ENCODE peak calls at places on chromosomes 7 and 10, in five cellular contexts. One of them, this sample, is unnamed.

GRCh38 chr10:119028900-119029612 is 458 bp upstream of the NANOS1 start:
- DNase-seq in KG1: peak
- DNase-seq in cardiac muscle cell: peak
- DNase-seq in left ventricle myocardium inferior: peak
- DNase-seq in amniotic stem cell: peak
- DNase-seq in this sample: peak

GRCh38 chr10:17287151-17287550 is 59.1 kb downstream of the VIM start:
- DNase-seq in left ventricle myocardium inferior: no peak
- DNase-seq in cardiac muscle cell: no peak
- DNase-seq in amniotic stem cell: no peak
- DNase-seq in KG1: no peak
- DNase-seq in this sample: no peak

GRCh38 chr10:133237241-133238065 is at the start of gene VENTX:
- DNase-seq in cardiac muscle cell: no peak
- DNase-seq in KG1: no peak
- DNase-seq in amniotic stem cell: no peak
- DNase-seq in left ventricle myocardium inferior: no peak
- DNase-seq in this sample: no peak

GRCh38 chr10:28219241-28219640 is 83.6 kb downstream of the MPP7 start:
- DNase-seq in amniotic stem cell: no peak
- DNase-seq in left ventricle myocardium inferior: no peak
- DNase-seq in cardiac muscle cell: no peak
- DNase-seq in KG1: no peak
- DNase-seq in this sample: no peak

GRCh38 chr7:91373401-91373800 is 109.2 kb downstream of the FZD1 start:
- DNase-seq in cardiac muscle cell: no peak
- DNase-seq in KG1: no peak
- DNase-seq in left ventricle myocardium inferior: no peak
- DNase-seq in amniotic stem cell: no peak
- DNase-seq in this sample: no peak

GRCh38 chr10:4851846-4852245 is 25.8 kb downstream of the AKR1E2 start:
- DNase-seq in left ventricle myocardium inferior: peak
- DNase-seq in amniotic stem cell: no peak
- DNase-seq in KG1: no peak
- DNase-seq in cardiac muscle cell: no peak
- DNase-seq in this sample: no peak

GRCh38 chr10:37707829-37708578 is 149.4 kb downstream of the ZNF248 start:
- DNase-seq in cardiac muscle cell: no peak
- DNase-seq in KG1: no peak
- DNase-seq in amniotic stem cell: no peak
- DNase-seq in left ventricle myocardium inferior: no peak
- DNase-seq in this sample: no peak

GRCh38 chr10:132454296-132455198 is 57.5 kb downstream of the PWWP2B start:
- DNase-seq in cardiac muscle cell: no peak
- DNase-seq in left ventricle myocardium inferior: no peak
- DNase-seq in KG1: no peak
- DNase-seq in amniotic stem cell: no peak
- DNase-seq in this sample: no peak

GRCh38 chr7:99971242-99971641 is 4.6 kb downstream of the AZGP1 start:
- DNase-seq in left ventricle myocardium inferior: no peak
- DNase-seq in KG1: no peak
- DNase-seq in amniotic stem cell: no peak
- DNase-seq in cardiac muscle cell: no peak
- DNase-seq in this sample: no peak

GRCh38 chr10:10421071-10421470 is 596.6 kb upstream of the CELF2 start:
- DNase-seq in KG1: no peak
- DNase-seq in cardiac muscle cell: no peak
- DNase-seq in left ventricle myocardium inferior: no peak
- DNase-seq in amniotic stem cell: no peak
- DNase-seq in this sample: no peak

GRCh38 chr10:72712136-72712535 is 20.2 kb downstream of the MCU start:
- DNase-seq in amniotic stem cell: no peak
- DNase-seq in KG1: no peak
- DNase-seq in left ventricle myocardium inferior: no peak
- DNase-seq in cardiac muscle cell: no peak
- DNase-seq in this sample: no peak

GRCh38 chr7:65006094-65006992 is at the start of gene ERV3-1:
- DNase-seq in left ventricle myocardium inferior: peak
- DNase-seq in KG1: peak
- DNase-seq in cardiac muscle cell: peak
- DNase-seq in amniotic stem cell: peak
- DNase-seq in this sample: peak

GRCh38 chr10:45416603-45417002 is 42.6 kb downstream of the ALOX5 start:
- DNase-seq in cardiac muscle cell: no peak
- DNase-seq in KG1: no peak
- DNase-seq in left ventricle myocardium inferior: no peak
- DNase-seq in amniotic stem cell: no peak
- DNase-seq in this sample: no peak

GRCh38 chr7:17560516-17560915 is 262.1 kb downstream of the AHR start:
- DNase-seq in amniotic stem cell: no peak
- DNase-seq in cardiac muscle cell: no peak
- DNase-seq in left ventricle myocardium inferior: no peak
- DNase-seq in KG1: no peak
- DNase-seq in this sample: no peak

GRCh38 chr7:112212516-112213036 is 6.1 kb downstream of the ZNF277 start:
- DNase-seq in cardiac muscle cell: peak
- DNase-seq in left ventricle myocardium inferior: no peak
- DNase-seq in KG1: no peak
- DNase-seq in amniotic stem cell: no peak
- DNase-seq in this sample: no peak

GRCh38 chr10:61836888-61837747 is 64.4 kb upstream of the ARID5B start:
- DNase-seq in amniotic stem cell: no peak
- DNase-seq in KG1: no peak
- DNase-seq in left ventricle myocardium inferior: no peak
- DNase-seq in cardiac muscle cell: no peak
- DNase-seq in this sample: no peak

GRCh38 chr7:20786421-20786778 is 286 bp downstream of the SP8 start:
- DNase-seq in cardiac muscle cell: no peak
- DNase-seq in KG1: no peak
- DNase-seq in left ventricle myocardium inferior: no peak
- DNase-seq in amniotic stem cell: no peak
- DNase-seq in this sample: no peak

GRCh38 chr7:959271-959670 is 4.8 kb upstream of the ADAP1 start:
- DNase-seq in left ventricle myocardium inferior: peak
- DNase-seq in KG1: no peak
- DNase-seq in amniotic stem cell: no peak
- DNase-seq in cardiac muscle cell: no peak
- DNase-seq in this sample: no peak

GRCh38 chr7:129862672-129863071 is 90.1 kb downstream of the UBE2H start:
- DNase-seq in KG1: no peak
- DNase-seq in left ventricle myocardium inferior: no peak
- DNase-seq in cardiac muscle cell: peak
- DNase-seq in amniotic stem cell: no peak
- DNase-seq in this sample: no peak

GRCh38 chr7:1844336-1844955 is 174.4 kb downstream of the ELFN1 start:
- DNase-seq in KG1: no peak
- DNase-seq in cardiac muscle cell: no peak
- DNase-seq in amniotic stem cell: no peak
- DNase-seq in left ventricle myocardium inferior: peak
- DNase-seq in this sample: no peak

GRCh38 chr10:125105856-125106255 is 54.5 kb downstream of the CTBP2 start:
- DNase-seq in amniotic stem cell: no peak
- DNase-seq in left ventricle myocardium inferior: no peak
- DNase-seq in cardiac muscle cell: no peak
- DNase-seq in KG1: no peak
- DNase-seq in this sample: no peak

GRCh38 chr7:41696323-41696916 is 6.5 kb downstream of the INHBA start:
- DNase-seq in amniotic stem cell: peak
- DNase-seq in KG1: peak
- DNase-seq in left ventricle myocardium inferior: peak
- DNase-seq in cardiac muscle cell: peak
- DNase-seq in this sample: peak

GRCh38 chr10:54985732-54986131 is 184.7 kb upstream of the PCDH15 start:
- DNase-seq in left ventricle myocardium inferior: no peak
- DNase-seq in KG1: no peak
- DNase-seq in amniotic stem cell: no peak
- DNase-seq in cardiac muscle cell: peak
- DNase-seq in this sample: no peak

GRCh38 chr7:12647364-12648219 is 39.8 kb upstream of the ARL4A start:
- DNase-seq in amniotic stem cell: peak
- DNase-seq in cardiac muscle cell: no peak
- DNase-seq in KG1: no peak
- DNase-seq in left ventricle myocardium inferior: no peak
- DNase-seq in this sample: no peak

GRCh38 chr10:119207713-119208552 is 562 bp downstream of the GRK5 start:
- DNase-seq in cardiac muscle cell: peak
- DNase-seq in amniotic stem cell: no peak
- DNase-seq in KG1: no peak
- DNase-seq in left ventricle myocardium inferior: peak
- DNase-seq in this sample: no peak

GRCh38 chr10:6678211-6678803 is 98.2 kb upstream of the PRKCQ start:
- DNase-seq in KG1: no peak
- DNase-seq in cardiac muscle cell: peak
- DNase-seq in amniotic stem cell: no peak
- DNase-seq in left ventricle myocardium inferior: peak
- DNase-seq in this sample: no peak

GRCh38 chr10:121611431-121612159 is 13.4 kb upstream of the FGFR2 start:
- DNase-seq in left ventricle myocardium inferior: no peak
- DNase-seq in KG1: no peak
- DNase-seq in cardiac muscle cell: no peak
- DNase-seq in amniotic stem cell: no peak
- DNase-seq in this sample: no peak

GRCh38 chr7:30731619-30732018 is 20.3 kb upstream of the INMT start:
- DNase-seq in amniotic stem cell: no peak
- DNase-seq in KG1: no peak
- DNase-seq in left ventricle myocardium inferior: no peak
- DNase-seq in cardiac muscle cell: no peak
- DNase-seq in this sample: no peak

GRCh38 chr7:93622036-93622714 is 47.7 kb upstream of the CALCR start:
- DNase-seq in cardiac muscle cell: peak
- DNase-seq in left ventricle myocardium inferior: no peak
- DNase-seq in amniotic stem cell: no peak
- DNase-seq in KG1: no peak
- DNase-seq in this sample: no peak